ENCODE peak calls at places on chromosomes 3 and 15, in ten cellular contexts. One of them, this sample, is unnamed.

GRCh38 chr15:48553559-48553958 is 92.0 kb downstream of the FBN1 start:
- DNase-seq in stimulated activated CD4-positive, alpha-beta T cell treated with anti-CD3 and anti-CD28 coated beads, Interleukin-2, amount 100 ng/mL, for 48 hours: no peak
- DNase-seq in activated naive CD4-positive, alpha-beta T cell treated with Interleukin-2 at 50 U/mL for 16 hours: no peak
- DNase-seq in RPMI7951: no peak
- DNase-seq in iPS-NIHi11: no peak
- DNase-seq in HS-5: peak
- DNase-seq in A549: no peak
- DNase-seq in ELR: peak
- DNase-seq in NB4: no peak
- DNase-seq in ACHN: no peak
- DNase-seq in this sample: peak

GRCh38 chr3:35832140-35832571 is 192.8 kb downstream of the ARPP21 start:
- DNase-seq in stimulated activated CD4-positive, alpha-beta T cell treated with anti-CD3 and anti-CD28 coated beads, Interleukin-2, amount 100 ng/mL, for 48 hours: no peak
- DNase-seq in activated naive CD4-positive, alpha-beta T cell treated with Interleukin-2 at 50 U/mL for 16 hours: no peak
- DNase-seq in RPMI7951: no peak
- DNase-seq in iPS-NIHi11: no peak
- DNase-seq in HS-5: no peak
- DNase-seq in A549: peak
- DNase-seq in ELR: no peak
- DNase-seq in NB4: no peak
- DNase-seq in ACHN: no peak
- DNase-seq in this sample: no peak

GRCh38 chr3:23368731-23369130 is 165.6 kb downstream of the UBE2E2 start:
- DNase-seq in stimulated activated CD4-positive, alpha-beta T cell treated with anti-CD3 and anti-CD28 coated beads, Interleukin-2, amount 100 ng/mL, for 48 hours: no peak
- DNase-seq in activated naive CD4-positive, alpha-beta T cell treated with Interleukin-2 at 50 U/mL for 16 hours: no peak
- DNase-seq in RPMI7951: no peak
- DNase-seq in iPS-NIHi11: no peak
- DNase-seq in HS-5: no peak
- DNase-seq in A549: no peak
- DNase-seq in ELR: no peak
- DNase-seq in NB4: no peak
- DNase-seq in ACHN: no peak
- DNase-seq in this sample: no peak

GRCh38 chr15:91909574-91909973 is 56.1 kb downstream of the SLCO3A1 start:
- DNase-seq in stimulated activated CD4-positive, alpha-beta T cell treated with anti-CD3 and anti-CD28 coated beads, Interleukin-2, amount 100 ng/mL, for 48 hours: no peak
- DNase-seq in activated naive CD4-positive, alpha-beta T cell treated with Interleukin-2 at 50 U/mL for 16 hours: no peak
- DNase-seq in RPMI7951: no peak
- DNase-seq in iPS-NIHi11: no peak
- DNase-seq in HS-5: no peak
- DNase-seq in A549: no peak
- DNase-seq in ELR: no peak
- DNase-seq in NB4: no peak
- DNase-seq in ACHN: no peak
- DNase-seq in this sample: no peak

GRCh38 chr3:8505621-8506020 is 4.0 kb downstream of the LMCD1 start:
- DNase-seq in stimulated activated CD4-positive, alpha-beta T cell treated with anti-CD3 and anti-CD28 coated beads, Interleukin-2, amount 100 ng/mL, for 48 hours: no peak
- DNase-seq in activated naive CD4-positive, alpha-beta T cell treated with Interleukin-2 at 50 U/mL for 16 hours: no peak
- DNase-seq in RPMI7951: no peak
- DNase-seq in iPS-NIHi11: no peak
- DNase-seq in HS-5: no peak
- DNase-seq in A549: no peak
- DNase-seq in ELR: no peak
- DNase-seq in NB4: no peak
- DNase-seq in ACHN: no peak
- DNase-seq in this sample: no peak

GRCh38 chr3:46429250-46429649 is 22.2 kb downstream of the CCRL2 start:
- DNase-seq in stimulated activated CD4-positive, alpha-beta T cell treated with anti-CD3 and anti-CD28 coated beads, Interleukin-2, amount 100 ng/mL, for 48 hours: no peak
- DNase-seq in activated naive CD4-positive, alpha-beta T cell treated with Interleukin-2 at 50 U/mL for 16 hours: no peak
- DNase-seq in RPMI7951: no peak
- DNase-seq in iPS-NIHi11: no peak
- DNase-seq in HS-5: no peak
- DNase-seq in A549: no peak
- DNase-seq in ELR: no peak
- DNase-seq in NB4: no peak
- DNase-seq in ACHN: no peak
- DNase-seq in this sample: no peak

GRCh38 chr15:42165081-42165480 is 8.6 kb upstream of the PLA2G4F start:
- DNase-seq in stimulated activated CD4-positive, alpha-beta T cell treated with anti-CD3 and anti-CD28 coated beads, Interleukin-2, amount 100 ng/mL, for 48 hours: no peak
- DNase-seq in activated naive CD4-positive, alpha-beta T cell treated with Interleukin-2 at 50 U/mL for 16 hours: no peak
- DNase-seq in RPMI7951: peak
- DNase-seq in iPS-NIHi11: no peak
- DNase-seq in HS-5: peak
- DNase-seq in A549: no peak
- DNase-seq in ELR: peak
- DNase-seq in NB4: peak
- DNase-seq in ACHN: no peak
- DNase-seq in this sample: peak

GRCh38 chr15:22916606-22917350 is 63.4 kb downstream of the CYFIP1 start:
- DNase-seq in stimulated activated CD4-positive, alpha-beta T cell treated with anti-CD3 and anti-CD28 coated beads, Interleukin-2, amount 100 ng/mL, for 48 hours: no peak
- DNase-seq in activated naive CD4-positive, alpha-beta T cell treated with Interleukin-2 at 50 U/mL for 16 hours: no peak
- DNase-seq in RPMI7951: no peak
- DNase-seq in iPS-NIHi11: no peak
- DNase-seq in HS-5: no peak
- DNase-seq in A549: no peak
- DNase-seq in ELR: no peak
- DNase-seq in NB4: no peak
- DNase-seq in ACHN: no peak
- DNase-seq in this sample: no peak

GRCh38 chr3:127985655-127986225 is 66.5 kb upstream of the SEC61A1 start:
- DNase-seq in stimulated activated CD4-positive, alpha-beta T cell treated with anti-CD3 and anti-CD28 coated beads, Interleukin-2, amount 100 ng/mL, for 48 hours: no peak
- DNase-seq in activated naive CD4-positive, alpha-beta T cell treated with Interleukin-2 at 50 U/mL for 16 hours: no peak
- DNase-seq in RPMI7951: no peak
- DNase-seq in iPS-NIHi11: no peak
- DNase-seq in HS-5: no peak
- DNase-seq in A549: no peak
- DNase-seq in ELR: no peak
- DNase-seq in NB4: no peak
- DNase-seq in ACHN: no peak
- DNase-seq in this sample: no peak

GRCh38 chr15:42012241-42012640 is 8.6 kb downstream of the PLA2G4E start:
- DNase-seq in stimulated activated CD4-positive, alpha-beta T cell treated with anti-CD3 and anti-CD28 coated beads, Interleukin-2, amount 100 ng/mL, for 48 hours: no peak
- DNase-seq in activated naive CD4-positive, alpha-beta T cell treated with Interleukin-2 at 50 U/mL for 16 hours: no peak
- DNase-seq in RPMI7951: no peak
- DNase-seq in iPS-NIHi11: no peak
- DNase-seq in HS-5: no peak
- DNase-seq in A549: no peak
- DNase-seq in ELR: no peak
- DNase-seq in NB4: no peak
- DNase-seq in ACHN: no peak
- DNase-seq in this sample: no peak

GRCh38 chr15:40776537-40777141 is 6.9 kb downstream of the C15orf62 start:
- DNase-seq in stimulated activated CD4-positive, alpha-beta T cell treated with anti-CD3 and anti-CD28 coated beads, Interleukin-2, amount 100 ng/mL, for 48 hours: no peak
- DNase-seq in activated naive CD4-positive, alpha-beta T cell treated with Interleukin-2 at 50 U/mL for 16 hours: peak
- DNase-seq in RPMI7951: peak
- DNase-seq in iPS-NIHi11: no peak
- DNase-seq in HS-5: no peak
- DNase-seq in A549: no peak
- DNase-seq in ELR: peak
- DNase-seq in NB4: no peak
- DNase-seq in ACHN: peak
- DNase-seq in this sample: peak

GRCh38 chr3:168248383-168249047 is 152.8 kb upstream of the GOLIM4 start:
- DNase-seq in stimulated activated CD4-positive, alpha-beta T cell treated with anti-CD3 and anti-CD28 coated beads, Interleukin-2, amount 100 ng/mL, for 48 hours: no peak
- DNase-seq in activated naive CD4-positive, alpha-beta T cell treated with Interleukin-2 at 50 U/mL for 16 hours: no peak
- DNase-seq in RPMI7951: peak
- DNase-seq in iPS-NIHi11: peak
- DNase-seq in HS-5: peak
- DNase-seq in A549: peak
- DNase-seq in ELR: peak
- DNase-seq in NB4: no peak
- DNase-seq in ACHN: peak
- DNase-seq in this sample: peak

GRCh38 chr3:155101398-155101797 is 21.3 kb downstream of the MME start:
- DNase-seq in stimulated activated CD4-positive, alpha-beta T cell treated with anti-CD3 and anti-CD28 coated beads, Interleukin-2, amount 100 ng/mL, for 48 hours: no peak
- DNase-seq in activated naive CD4-positive, alpha-beta T cell treated with Interleukin-2 at 50 U/mL for 16 hours: no peak
- DNase-seq in RPMI7951: peak
- DNase-seq in iPS-NIHi11: no peak
- DNase-seq in HS-5: no peak
- DNase-seq in A549: no peak
- DNase-seq in ELR: peak
- DNase-seq in NB4: no peak
- DNase-seq in ACHN: no peak
- DNase-seq in this sample: peak

GRCh38 chr3:7710284-7710683 is 791.3 kb upstream of the LMCD1 start:
- DNase-seq in stimulated activated CD4-positive, alpha-beta T cell treated with anti-CD3 and anti-CD28 coated beads, Interleukin-2, amount 100 ng/mL, for 48 hours: no peak
- DNase-seq in activated naive CD4-positive, alpha-beta T cell treated with Interleukin-2 at 50 U/mL for 16 hours: no peak
- DNase-seq in RPMI7951: no peak
- DNase-seq in iPS-NIHi11: no peak
- DNase-seq in HS-5: no peak
- DNase-seq in A549: no peak
- DNase-seq in ELR: no peak
- DNase-seq in NB4: no peak
- DNase-seq in ACHN: no peak
- DNase-seq in this sample: no peak

GRCh38 chr15:97129684-97130083 is 799.2 kb downstream of the NR2F2 start:
- DNase-seq in stimulated activated CD4-positive, alpha-beta T cell treated with anti-CD3 and anti-CD28 coated beads, Interleukin-2, amount 100 ng/mL, for 48 hours: no peak
- DNase-seq in activated naive CD4-positive, alpha-beta T cell treated with Interleukin-2 at 50 U/mL for 16 hours: no peak
- DNase-seq in RPMI7951: no peak
- DNase-seq in iPS-NIHi11: no peak
- DNase-seq in HS-5: no peak
- DNase-seq in A549: no peak
- DNase-seq in ELR: no peak
- DNase-seq in NB4: no peak
- DNase-seq in ACHN: no peak
- DNase-seq in this sample: no peak

GRCh38 chr15:43125095-43125661 is 8.2 kb upstream of the TMEM62 start:
- DNase-seq in stimulated activated CD4-positive, alpha-beta T cell treated with anti-CD3 and anti-CD28 coated beads, Interleukin-2, amount 100 ng/mL, for 48 hours: no peak
- DNase-seq in activated naive CD4-positive, alpha-beta T cell treated with Interleukin-2 at 50 U/mL for 16 hours: no peak
- DNase-seq in RPMI7951: no peak
- DNase-seq in iPS-NIHi11: no peak
- DNase-seq in HS-5: no peak
- DNase-seq in A549: no peak
- DNase-seq in ELR: no peak
- DNase-seq in NB4: no peak
- DNase-seq in ACHN: peak
- DNase-seq in this sample: no peak

GRCh38 chr3:41198950-41199865 is at the start of gene CTNNB1:
- DNase-seq in stimulated activated CD4-positive, alpha-beta T cell treated with anti-CD3 and anti-CD28 coated beads, Interleukin-2, amount 100 ng/mL, for 48 hours: peak
- DNase-seq in activated naive CD4-positive, alpha-beta T cell treated with Interleukin-2 at 50 U/mL for 16 hours: peak
- DNase-seq in RPMI7951: peak
- DNase-seq in iPS-NIHi11: peak
- DNase-seq in HS-5: peak
- DNase-seq in A549: peak
- DNase-seq in ELR: peak
- DNase-seq in NB4: peak
- DNase-seq in ACHN: peak
- DNase-seq in this sample: peak

GRCh38 chr3:72584262-72584661 is 264.0 kb downstream of the SHQ1 start:
- DNase-seq in stimulated activated CD4-positive, alpha-beta T cell treated with anti-CD3 and anti-CD28 coated beads, Interleukin-2, amount 100 ng/mL, for 48 hours: no peak
- DNase-seq in activated naive CD4-positive, alpha-beta T cell treated with Interleukin-2 at 50 U/mL for 16 hours: no peak
- DNase-seq in RPMI7951: no peak
- DNase-seq in iPS-NIHi11: no peak
- DNase-seq in HS-5: no peak
- DNase-seq in A549: no peak
- DNase-seq in ELR: no peak
- DNase-seq in NB4: no peak
- DNase-seq in ACHN: no peak
- DNase-seq in this sample: no peak

GRCh38 chr3:11757441-11757875 is 89.2 kb downstream of the TAMM41 start:
- DNase-seq in stimulated activated CD4-positive, alpha-beta T cell treated with anti-CD3 and anti-CD28 coated beads, Interleukin-2, amount 100 ng/mL, for 48 hours: no peak
- DNase-seq in activated naive CD4-positive, alpha-beta T cell treated with Interleukin-2 at 50 U/mL for 16 hours: no peak
- DNase-seq in RPMI7951: peak
- DNase-seq in iPS-NIHi11: no peak
- DNase-seq in HS-5: no peak
- DNase-seq in A549: peak
- DNase-seq in ELR: peak
- DNase-seq in NB4: peak
- DNase-seq in ACHN: no peak
- DNase-seq in this sample: peak

GRCh38 chr3:197253243-197253947 is 45.0 kb downstream of the DLG1 start:
- DNase-seq in stimulated activated CD4-positive, alpha-beta T cell treated with anti-CD3 and anti-CD28 coated beads, Interleukin-2, amount 100 ng/mL, for 48 hours: no peak
- DNase-seq in activated naive CD4-positive, alpha-beta T cell treated with Interleukin-2 at 50 U/mL for 16 hours: no peak
- DNase-seq in RPMI7951: peak
- DNase-seq in iPS-NIHi11: no peak
- DNase-seq in HS-5: no peak
- DNase-seq in A549: no peak
- DNase-seq in ELR: no peak
- DNase-seq in NB4: no peak
- DNase-seq in ACHN: no peak
- DNase-seq in this sample: no peak

GRCh38 chr3:114727373-114727772 is 419.7 kb downstream of the ZBTB20 start:
- DNase-seq in stimulated activated CD4-positive, alpha-beta T cell treated with anti-CD3 and anti-CD28 coated beads, Interleukin-2, amount 100 ng/mL, for 48 hours: no peak
- DNase-seq in activated naive CD4-positive, alpha-beta T cell treated with Interleukin-2 at 50 U/mL for 16 hours: no peak
- DNase-seq in RPMI7951: no peak
- DNase-seq in iPS-NIHi11: no peak
- DNase-seq in HS-5: no peak
- DNase-seq in A549: no peak
- DNase-seq in ELR: no peak
- DNase-seq in NB4: no peak
- DNase-seq in ACHN: no peak
- DNase-seq in this sample: no peak

GRCh38 chr3:51940648-51941421 is 869 bp downstream of the RRP9 start:
- DNase-seq in stimulated activated CD4-positive, alpha-beta T cell treated with anti-CD3 and anti-CD28 coated beads, Interleukin-2, amount 100 ng/mL, for 48 hours: no peak
- DNase-seq in activated naive CD4-positive, alpha-beta T cell treated with Interleukin-2 at 50 U/mL for 16 hours: no peak
- DNase-seq in RPMI7951: no peak
- DNase-seq in iPS-NIHi11: no peak
- DNase-seq in HS-5: no peak
- DNase-seq in A549: no peak
- DNase-seq in ELR: peak
- DNase-seq in NB4: no peak
- DNase-seq in ACHN: no peak
- DNase-seq in this sample: no peak

GRCh38 chr15:58568157-58568571 is 136.4 kb downstream of the LIPC start:
- DNase-seq in stimulated activated CD4-positive, alpha-beta T cell treated with anti-CD3 and anti-CD28 coated beads, Interleukin-2, amount 100 ng/mL, for 48 hours: no peak
- DNase-seq in activated naive CD4-positive, alpha-beta T cell treated with Interleukin-2 at 50 U/mL for 16 hours: no peak
- DNase-seq in RPMI7951: peak
- DNase-seq in iPS-NIHi11: no peak
- DNase-seq in HS-5: no peak
- DNase-seq in A549: no peak
- DNase-seq in ELR: no peak
- DNase-seq in NB4: peak
- DNase-seq in ACHN: no peak
- DNase-seq in this sample: peak

GRCh38 chr3:46701211-46701939 is at the start of gene TMIE:
- DNase-seq in stimulated activated CD4-positive, alpha-beta T cell treated with anti-CD3 and anti-CD28 coated beads, Interleukin-2, amount 100 ng/mL, for 48 hours: no peak
- DNase-seq in activated naive CD4-positive, alpha-beta T cell treated with Interleukin-2 at 50 U/mL for 16 hours: no peak
- DNase-seq in RPMI7951: no peak
- DNase-seq in iPS-NIHi11: peak
- DNase-seq in HS-5: no peak
- DNase-seq in A549: no peak
- DNase-seq in ELR: peak
- DNase-seq in NB4: no peak
- DNase-seq in ACHN: no peak
- DNase-seq in this sample: no peak

GRCh38 chr3:123791898-123792297 is 92.2 kb downstream of the MYLK start:
- DNase-seq in stimulated activated CD4-positive, alpha-beta T cell treated with anti-CD3 and anti-CD28 coated beads, Interleukin-2, amount 100 ng/mL, for 48 hours: no peak
- DNase-seq in activated naive CD4-positive, alpha-beta T cell treated with Interleukin-2 at 50 U/mL for 16 hours: no peak
- DNase-seq in RPMI7951: peak
- DNase-seq in iPS-NIHi11: no peak
- DNase-seq in HS-5: peak
- DNase-seq in A549: no peak
- DNase-seq in ELR: peak
- DNase-seq in NB4: no peak
- DNase-seq in ACHN: no peak
- DNase-seq in this sample: peak

GRCh38 chr3:104825116-104825515 is 541.6 kb upstream of the ALCAM start:
- DNase-seq in stimulated activated CD4-positive, alpha-beta T cell treated with anti-CD3 and anti-CD28 coated beads, Interleukin-2, amount 100 ng/mL, for 48 hours: no peak
- DNase-seq in activated naive CD4-positive, alpha-beta T cell treated with Interleukin-2 at 50 U/mL for 16 hours: no peak
- DNase-seq in RPMI7951: no peak
- DNase-seq in iPS-NIHi11: peak
- DNase-seq in HS-5: no peak
- DNase-seq in A549: no peak
- DNase-seq in ELR: no peak
- DNase-seq in NB4: no peak
- DNase-seq in ACHN: no peak
- DNase-seq in this sample: no peak

This sample was measured in HT1080.